ENCODE peak calls at places on chromosomes 6 and 20, in eight cellular contexts. U is lower lobe of right lung; H is HCT116; T is transverse colon; C is neural progenitor cell; J is CD4-positive, alpha-beta T cell; O is left ventricle myocardium inferior; Z is fibroblast of lung. L is an unnamed sample.

GRCh38 chr6:167745660-167746376 is 80.9 kb upstream of the AFDN start:
- DNase-seq in T (no peak), O (peak; percentile 72), U (no peak), J (no peak), C (no peak), Z (no peak), H (no peak), L (no peak)

GRCh38 chr6:38564301-38564700 is 75.4 kb downstream of the BTBD9 start:
- DNase-seq in O (no peak), H (no peak), T (no peak), J (no peak), C (no peak), Z (no peak), U (no peak), L (no peak)

GRCh38 chr6:89131599-89131998 is 13.7 kb upstream of the SRSF12 start:
- DNase-seq in J (no peak), Z (no peak), H (no peak), O (no peak), U (no peak), T (no peak), C (no peak), L (no peak)

GRCh38 chr20:40646321-40647212 is 42.5 kb downstream of the MAFB start:
- DNase-seq in U (no peak), H (no peak), T (no peak), Z (no peak), O (no peak), C (peak; percentile 26), J (no peak), L (no peak)

GRCh38 chr20:54172856-54173652 is 732 bp downstream of the CYP24A1 start:
- DNase-seq in O (no peak), T (no peak), H (no peak), J (no peak), Z (peak; percentile 46), U (no peak), C (peak; percentile 73), L (no peak)

GRCh38 chr6:87287251-87287650 is 35.1 kb upstream of the SMIM8 start:
- DNase-seq in J (no peak), Z (no peak), T (no peak), U (no peak), O (no peak), H (no peak), C (no peak), L (no peak)

GRCh38 chr20:35942243-35942642 is 12.1 kb downstream of the SCAND1 start:
- DNase-seq in H (no peak), J (no peak), O (no peak), T (no peak), Z (no peak), C (peak; percentile 84), U (no peak), L (no peak)

GRCh38 chr6:33205172-33206026 is 944 bp downstream of the HSD17B8 start:
- DNase-seq in C (peak; percentile 29), J (no peak), T (no peak), O (no peak), Z (peak; percentile 92), U (no peak), H (peak; percentile 55), L (peak; percentile 73)

GRCh38 chr6:110814488-110815259 is 595 bp downstream of the CDK19 start:
- DNase-seq in Z (peak; percentile 55), U (peak; percentile 80), O (peak; percentile 61), T (peak; percentile 61), J (peak; percentile 30), C (peak; percentile 66), H (no peak), L (peak; percentile 40)

GRCh38 chr20:11108102-11108842 is 434.5 kb upstream of the JAG1 start:
- DNase-seq in U (no peak), C (no peak), Z (peak; percentile 47), T (no peak), O (peak; percentile 26), H (no peak), J (no peak), L (no peak)

GRCh38 chr20:6654490-6655247 is 112.8 kb upstream of the BMP2 start:
- DNase-seq in C (no peak), J (no peak), T (no peak), O (no peak), Z (no peak), U (no peak), H (no peak), L (no peak)

GRCh38 chr6:21031182-21031581 is 496.9 kb downstream of the CDKAL1 start:
- DNase-seq in O (no peak), Z (no peak), J (no peak), T (no peak), U (no peak), H (no peak), C (no peak), L (no peak)

GRCh38 chr20:11452326-11452725 is 465.4 kb upstream of the BTBD3 start:
- DNase-seq in T (no peak), Z (peak; percentile 76), U (no peak), J (no peak), C (no peak), H (no peak), O (no peak), L (no peak)

GRCh38 chr6:108650781-108651180 is 90.1 kb downstream of the FOXO3 start:
- DNase-seq in C (no peak), T (no peak), O (no peak), J (no peak), Z (peak; percentile 80), U (no peak), H (no peak), L (no peak)

DNA sequence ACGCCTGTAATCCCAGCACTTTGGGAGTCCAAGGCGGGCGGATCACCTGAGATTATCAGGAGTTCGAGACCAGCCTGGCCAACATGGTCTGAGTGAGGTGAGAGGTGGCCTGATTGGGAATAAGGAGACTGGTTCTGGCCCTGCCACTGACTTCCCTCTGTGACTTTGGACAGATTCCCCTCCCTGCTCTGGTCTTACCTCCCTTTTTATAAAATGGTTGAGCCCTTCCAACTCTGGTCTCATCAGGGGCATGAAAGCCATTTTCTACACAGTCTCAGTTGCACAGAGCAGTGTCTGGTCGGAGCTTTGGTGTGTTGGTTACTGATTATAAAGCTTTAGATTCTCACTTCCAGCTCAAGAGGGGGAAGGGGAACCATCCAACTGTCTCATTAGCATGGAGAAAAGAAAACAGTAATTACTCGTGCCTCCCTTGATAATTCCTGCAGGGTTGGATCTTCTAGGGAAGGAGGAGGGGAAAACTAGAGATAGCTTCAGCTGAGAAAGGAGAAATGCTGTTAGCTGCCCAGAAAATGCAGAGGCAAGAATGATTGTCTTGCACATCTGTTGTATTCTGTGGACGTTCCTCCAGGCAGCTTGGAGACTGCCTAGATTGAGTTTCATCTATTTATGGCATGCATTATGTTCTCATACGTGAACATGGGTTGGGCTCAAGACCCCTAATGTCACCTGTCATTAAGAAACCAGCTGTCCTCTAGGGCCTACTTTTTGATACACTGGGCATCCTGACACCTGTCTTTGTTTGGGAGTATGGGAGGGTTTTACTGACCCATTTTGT is 30.4 kb downstream of the RALY start:
- DNase-seq in C (no peak), T (no peak), Z (no peak), H (no peak), U (no peak), O (no peak), J (no peak), L (no peak)
- H3K27ac ChIP-seq in C (no peak overlapping the region), T (no peak overlapping the region), Z (no peak overlapping the region), H (no peak overlapping the region), U (no peak overlapping the region), O (no peak overlapping the region), J (no peak overlapping the region), L (no peak overlapping the region)

GRCh38 chr6:85435872-85436271 is 14.0 kb upstream of the NT5E start:
- DNase-seq in Z (no peak), U (no peak), H (no peak), O (no peak), T (no peak), J (no peak), C (no peak), L (no peak)
- H3K27ac ChIP-seq in Z (no peak overlapping the region), U (no peak overlapping the region), H (no peak overlapping the region), O (peak overlapping the region; percentile 57), T (no peak overlapping the region), J (no peak overlapping the region), C (no peak overlapping the region), L (no peak overlapping the region)

GRCh38 chr20:49281059-49281912 is 3.4 kb upstream of the ZNFX1 start:
- DNase-seq in T (no peak), U (no peak), Z (peak; percentile 53), C (peak; percentile 89), H (no peak), J (no peak), O (no peak), L (peak; percentile 24)

GRCh38 chr20:49278817-49279676 is 1.2 kb upstream of the ZNFX1 start:
- DNase-seq in Z (no peak), H (no peak), C (peak; percentile 37), T (peak; percentile 27), J (no peak), U (peak; percentile 54), O (no peak), L (peak; percentile 46)

GRCh38 chr20:49281913-49282467 is 4.1 kb upstream of the ZNFX1 start:
- DNase-seq in O (no peak), Z (no peak), H (no peak), C (no peak), T (no peak), J (no peak), U (no peak), L (no peak)

GRCh38 chr20:49279677-49280462 is 2.0 kb upstream of the ZNFX1 start:
- DNase-seq in T (no peak), U (no peak), Z (no peak), H (no peak), J (no peak), C (no peak), O (no peak), L (no peak)

GRCh38 chr20:49280463-49281058 is 2.7 kb upstream of the ZNFX1 start:
- DNase-seq in U (no peak), H (no peak), J (no peak), O (no peak), C (no peak), T (no peak), Z (no peak), L (no peak)
- H3K27ac ChIP-seq in U (peak overlapping the region; percentile 93), H (peak overlapping the region; percentile 96), J (no peak overlapping the region), O (peak overlapping the region; percentile 28), C (peak overlapping the region; percentile 92), T (peak overlapping the region; percentile 11), Z (no peak overlapping the region), L (peak overlapping the region; percentile 91)

GRCh38 chr6:17421406-17421805 is 28.0 kb downstream of the CAP2 start:
- DNase-seq in C (no peak), H (no peak), U (no peak), T (no peak), J (no peak), O (no peak), Z (no peak), L (no peak)
- H3K27ac ChIP-seq in C (no peak overlapping the region), H (no peak overlapping the region), U (no peak overlapping the region), T (no peak overlapping the region), J (no peak overlapping the region), O (no peak overlapping the region), Z (no peak overlapping the region), L (no peak overlapping the region)

DNA sequence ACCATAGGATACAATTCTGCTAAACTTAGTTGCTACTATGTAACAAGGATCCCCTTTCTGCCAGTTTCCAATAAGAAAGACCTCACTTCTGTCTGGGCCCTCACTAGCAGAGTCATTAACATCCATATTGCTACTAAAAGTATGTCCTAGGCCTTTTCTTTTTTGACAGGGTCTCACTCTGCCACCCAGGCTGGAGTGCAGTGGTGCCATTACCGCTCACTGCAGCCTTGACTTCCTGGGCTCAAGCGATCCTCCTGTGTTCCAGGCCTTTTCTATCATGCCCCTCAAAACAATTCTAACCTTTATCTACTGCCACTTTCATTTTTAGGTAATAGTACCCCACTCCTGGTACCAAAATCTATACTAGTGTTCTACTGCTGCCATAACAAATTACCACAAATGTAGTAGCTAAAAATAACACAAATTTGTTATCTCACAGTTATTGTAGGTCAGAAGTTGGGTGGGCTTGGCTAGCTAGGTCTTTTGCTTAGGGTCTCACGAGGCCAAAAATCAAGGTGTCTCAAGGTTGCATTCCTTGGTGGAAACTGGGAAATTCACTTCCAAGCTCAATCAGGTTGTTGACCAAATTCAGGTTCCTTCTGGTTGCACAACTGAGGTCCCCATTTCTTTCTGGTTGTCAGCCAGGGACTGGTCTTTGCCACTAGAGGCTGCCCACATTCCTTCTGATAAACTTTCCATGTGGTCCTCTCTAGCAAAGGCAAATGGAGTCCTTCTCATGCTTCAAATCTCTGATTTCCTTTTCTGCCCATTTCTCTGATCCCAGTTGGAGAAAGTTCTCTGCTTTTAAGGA is 3.0 kb downstream of the CSNK2A1 start:
- DNase-seq in Z (no peak), J (no peak), C (no peak), O (no peak), H (no peak), T (no peak), U (no peak), L (no peak)
- H3K27ac ChIP-seq in Z (no peak overlapping the region), J (no peak overlapping the region), C (no peak overlapping the region), O (peak overlapping the region; percentile 31), H (no peak overlapping the region), T (peak overlapping the region; percentile 4), U (no peak overlapping the region), L (no peak overlapping the region)